ENCODE peak calls at places on chromosomes 5 and 9, in four cellular contexts. N, M, J and I are unnamed samples.

GRCh38 chr9:123111977-123112869 is 78.8 kb downstream of the GPR21 start:
- DNase-seq in N (no peak), M (no peak), J (peak; percentile 39), I (no peak)

GRCh38 chr5:164680216-164680615 is 1174.8 kb downstream of the MAT2B start:
- DNase-seq in N (no peak), M (no peak), J (no peak), I (no peak)

GRCh38 chr9:91898451-91899433 is 51.3 kb downstream of the ROR2 start:
- DNase-seq in N (peak; percentile 50), M (no peak), J (peak; percentile 38), I (no peak)

GRCh38 chr5:81750308-81751008 is 439 bp downstream of the SSBP2 start:
- DNase-seq in N (no peak), M (no peak), J (peak; percentile 56), I (no peak)

GRCh38 chr5:1438871-1439270 is 6.4 kb downstream of the SLC6A3 start:
- DNase-seq in N (no peak), M (no peak), J (no peak), I (no peak)

GRCh38 chr5:173499471-173500212 is 116.8 kb downstream of the BOD1 start:
- DNase-seq in N (no peak), M (no peak), J (no peak), I (no peak)

GRCh38 chr5:153276151-153276550 is 214.3 kb upstream of the GRIA1 start:
- DNase-seq in N (no peak), M (no peak), J (peak; percentile 82), I (peak; percentile 15)

GRCh38 chr9:38017149-38017884 is 51.7 kb downstream of the SHB start:
- DNase-seq in N (peak; percentile 62), M (no peak), J (peak; percentile 97), I (peak; percentile 31)

GRCh38 chr9:122866079-122866478 is 37.7 kb upstream of the PDCL start:
- DNase-seq in N (no peak), M (no peak), J (no peak), I (no peak)

GRCh38 chr9:109010676-109011655 is 2.3 kb downstream of the CTNNAL1 start:
- DNase-seq in N (peak; percentile 93), M (no peak), J (no peak), I (peak; percentile 77)

GRCh38 chr5:131396015-131396414 is 132.2 kb downstream of the CDC42SE2 start:
- DNase-seq in N (no peak), M (no peak), J (no peak), I (no peak)

GRCh38 chr5:16776611-16777251 is 159.4 kb downstream of the MYO10 start:
- DNase-seq in N (no peak), M (no peak), J (peak; percentile 60), I (no peak)

GRCh38 chr5:174527936-174528557 is 196.3 kb upstream of the MSX2 start:
- DNase-seq in N (peak; percentile 31), M (no peak), J (no peak), I (no peak)

GRCh38 chr5:58133631-58134296 is 326.1 kb downstream of the PLK2 start:
- DNase-seq in N (peak; percentile 79), M (no peak), J (no peak), I (peak; percentile 52)

GRCh38 chr9:3980771-3981170 is 319.1 kb downstream of the GLIS3 start:
- DNase-seq in N (peak; percentile 66), M (peak; percentile 61), J (peak; percentile 76), I (peak; percentile 59)

GRCh38 chr5:354581-355378 is 33.3 kb downstream of the AHRR start:
- DNase-seq in N (no peak), M (no peak), J (no peak), I (no peak)

GRCh38 chr5:154115314-154115713 is 75.2 kb upstream of the GALNT10 start:
- DNase-seq in N (no peak), M (no peak), J (no peak), I (no peak)

GRCh38 chr5:96768708-96769251 is 39.0 kb downstream of the ERAP1 start:
- DNase-seq in N (no peak), M (no peak), J (no peak), I (no peak)

GRCh38 chr5:80097516-80097915 is 62.4 kb downstream of the THBS4 start:
- DNase-seq in N (no peak), M (no peak), J (peak; percentile 92), I (no peak)

GRCh38 chr9:113187935-113188595 is 33.0 kb downstream of the FKBP15 start:
- DNase-seq in N (peak; percentile 94), M (no peak), J (no peak), I (peak; percentile 94)

GRCh38 chr5:169052207-169052606 is 248.7 kb downstream of the SLIT3 start:
- DNase-seq in N (no peak), M (no peak), J (no peak), I (peak; percentile 18)

GRCh38 chr9:130199605-130200004 is 27.4 kb downstream of the NCS1 start:
- DNase-seq in N (peak; percentile 87), M (no peak), J (no peak), I (peak; percentile 28)

GRCh38 chr5:160473736-160474483 is 52.3 kb downstream of the PTTG1 start:
- DNase-seq in N (no peak), M (no peak), J (no peak), I (no peak)
- H3K4me3 ChIP-seq in N (no peak overlapping the region), M (no peak overlapping the region), J (no peak overlapping the region), I (no peak overlapping the region)

DNA sequence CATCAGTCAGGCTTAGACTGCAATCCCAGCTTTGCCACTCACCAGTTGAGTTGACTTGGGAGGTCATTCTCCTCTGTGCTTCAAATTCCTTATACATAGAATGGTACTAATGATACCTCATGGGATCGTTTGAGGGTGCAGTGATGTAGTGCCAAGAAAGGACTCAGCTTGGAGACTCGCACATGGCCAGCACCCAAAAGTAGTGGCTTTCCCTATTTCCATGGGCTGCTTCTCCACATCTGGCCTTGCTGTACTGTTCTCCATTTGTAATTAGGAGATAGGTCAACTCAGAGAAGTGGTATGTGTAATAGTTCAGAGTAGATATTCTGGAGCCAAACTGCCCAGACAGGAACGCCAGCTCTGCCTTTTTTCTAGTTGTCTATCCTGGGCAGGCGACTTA is 5.5 kb downstream of the CCL19 start:
- DNase-seq in N (no peak), M (no peak), J (no peak), I (peak; percentile 9)
- TF ChIP-seq CTCF in N (no peak), M (no peak), J (no peak), I (no peak)

DNA sequence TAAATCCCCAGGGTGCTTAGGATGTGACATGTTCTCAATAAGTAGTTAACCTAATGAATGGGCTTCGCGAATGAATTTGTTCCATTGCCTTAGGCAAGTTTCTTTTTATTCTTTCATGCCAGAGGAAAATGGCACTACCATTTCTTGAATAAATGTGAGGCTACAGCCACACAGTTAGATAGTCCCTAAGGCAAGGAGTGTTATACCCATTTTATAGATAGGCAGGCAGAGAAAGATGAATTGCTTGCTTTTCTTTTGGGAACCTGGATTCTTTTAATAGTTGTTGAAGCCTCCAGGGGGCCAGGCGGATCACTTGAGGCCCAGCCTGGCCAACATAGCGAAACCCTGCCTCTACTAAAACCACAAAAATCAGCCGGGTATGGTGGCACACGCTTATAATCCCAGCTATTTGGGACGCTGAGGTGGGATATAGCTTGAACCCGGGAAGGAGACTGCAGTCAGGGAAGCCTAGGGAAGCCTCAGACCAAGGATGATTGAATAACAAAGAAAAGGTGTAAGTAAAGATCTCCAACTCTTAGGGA is 943 bp downstream of the NOP16 start:
- DNase-seq in N (no peak), M (no peak), J (no peak), I (no peak)
- H3K4me3 ChIP-seq in N (peak overlapping the region; percentile 59), M (peak overlapping the region; percentile 76), J (peak overlapping the region; percentile 87), I (peak overlapping the region; percentile 98)

DNA sequence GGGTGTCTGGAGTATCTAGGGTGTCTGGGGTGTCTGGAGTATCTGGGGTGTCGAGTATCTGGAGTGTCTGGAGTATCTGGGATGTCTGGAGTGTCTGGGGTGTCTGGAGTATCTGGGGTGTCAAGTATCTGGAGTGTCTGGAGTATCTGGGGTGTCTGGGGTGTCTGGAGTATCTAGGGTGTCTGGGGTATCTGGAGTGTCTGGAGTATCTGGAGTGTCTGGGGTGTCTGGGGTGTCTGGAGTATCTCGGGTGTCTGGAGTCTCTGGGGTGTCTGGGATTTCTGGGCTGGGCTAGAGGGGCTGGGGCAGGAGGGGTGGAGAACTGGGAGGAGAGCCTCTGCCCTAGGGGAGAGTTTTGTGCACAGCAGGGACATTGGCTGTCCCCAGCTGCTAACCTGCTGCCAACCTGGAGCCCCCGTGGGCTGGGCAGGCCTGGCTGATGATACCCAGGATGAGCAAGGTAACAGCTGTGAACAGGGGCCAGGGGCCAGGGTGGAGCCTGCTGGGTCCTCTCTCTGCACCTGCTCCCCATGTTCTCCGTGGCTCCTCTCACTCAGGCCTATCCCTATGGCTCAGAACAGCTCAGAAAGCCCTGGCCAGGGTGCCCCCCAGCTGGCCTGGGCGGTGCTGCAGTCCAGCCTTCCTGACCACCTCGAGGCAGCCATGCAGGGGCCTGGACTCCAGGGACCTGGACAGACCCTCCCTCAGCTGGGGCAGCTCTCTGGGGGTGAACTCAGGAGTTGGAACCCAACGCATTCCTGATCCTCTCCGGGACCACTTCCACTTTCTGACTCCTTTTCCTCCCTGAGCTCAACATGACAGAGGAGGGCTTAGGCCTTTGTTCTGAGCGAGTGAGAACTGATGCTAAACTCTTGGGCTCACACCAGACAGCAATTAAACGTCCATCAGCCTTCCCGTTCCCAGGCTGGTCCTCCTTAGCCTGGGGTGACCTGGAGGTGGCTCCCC is 29.9 kb downstream of the LHX3 start:
- DNase-seq in N (no peak), M (no peak), J (peak; percentile 71), I (no peak)
- TF ChIP-seq CTCF in N (no peak), M (no peak), J (peak; percentile 14), I (no peak)

GRCh38 chr9:131732061-131732526 is 7.8 kb downstream of the RAPGEF1 start:
- DNase-seq in N (peak; percentile 78), M (no peak), J (no peak), I (peak; percentile 52)
- H3K4me3 ChIP-seq in N (no peak overlapping the region), M (no peak overlapping the region), J (no peak overlapping the region), I (no peak overlapping the region)

DNA sequence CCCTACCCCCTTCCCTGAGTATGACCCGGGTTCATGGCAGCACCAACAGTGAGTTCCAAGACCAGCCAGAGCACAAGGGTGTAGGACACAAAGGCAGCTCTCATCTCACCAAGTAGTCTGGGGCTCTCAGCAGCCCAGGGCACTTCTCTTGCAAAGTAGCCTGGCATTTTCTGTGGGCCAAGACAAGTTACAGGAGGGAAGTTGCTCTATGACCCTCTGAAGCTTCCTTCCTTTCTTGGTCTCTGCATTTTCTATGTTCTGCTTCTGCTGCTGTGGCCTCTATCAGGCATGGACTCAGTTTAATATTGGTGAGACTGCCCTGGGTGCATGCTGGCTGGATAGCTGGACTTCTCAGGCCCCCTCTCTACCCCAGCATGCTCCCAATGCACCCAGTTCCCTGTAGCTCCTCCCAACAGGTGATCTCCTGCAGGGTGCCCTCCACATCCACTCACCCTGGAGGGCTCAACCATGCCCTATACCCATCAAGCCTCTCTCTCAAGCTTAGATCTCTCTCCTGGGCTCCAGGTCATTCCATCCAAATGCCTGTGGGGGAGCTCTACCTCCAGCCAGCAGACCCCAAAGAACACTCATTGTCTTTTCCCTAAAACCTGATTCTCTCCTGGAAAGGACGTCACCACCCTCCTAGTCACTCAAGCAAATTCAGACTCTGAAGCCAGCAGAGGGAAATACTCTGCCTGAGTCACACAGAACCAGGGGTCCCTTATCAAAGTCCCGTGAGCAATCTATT is 13.9 kb downstream of the TBC1D2 start:
- DNase-seq in N (no peak), M (no peak), J (peak; percentile 42), I (no peak)
- TF ChIP-seq CTCF in N (no peak), M (no peak), J (peak; percentile 51), I (no peak)

GRCh38 chr9:94545940-94546339 is 8.9 kb upstream of the PCAT7 start:
- DNase-seq in N (no peak), M (no peak), J (no peak), I (no peak)
- H3K4me3 ChIP-seq in N (no peak overlapping the region), M (no peak overlapping the region), J (no peak overlapping the region), I (no peak overlapping the region)